ENCODE peak calls at places on chromosomes 11 and 22, in five cellular contexts. One of them, this sample, is unnamed. For H3K36me3, the result is how much of the 10 kb centered on the place peaks cover.

GRCh38 chr11:132187814-132188213 is 817.4 kb downstream of the NTM start:
- DNase-seq in GM23338: no peak
- DNase-seq in testis: no peak
- DNase-seq in psoas muscle: no peak
- DNase-seq in HCT116: no peak
- DNase-seq in this sample: no peak

GRCh38 chr11:73218106-73218829 is at the start of gene P2RY2:
- DNase-seq in GM23338: peak
- DNase-seq in testis: peak
- DNase-seq in psoas muscle: peak
- DNase-seq in HCT116: peak
- DNase-seq in this sample: no peak

GRCh38 chr22:22678970-22679369 is 34.6 kb downstream of the GGTLC2 start:
- DNase-seq in GM23338: no peak
- DNase-seq in testis: no peak
- DNase-seq in psoas muscle: no peak
- DNase-seq in HCT116: no peak
- DNase-seq in this sample: no peak

GRCh38 chr11:23403210-23404185 is 543.2 kb upstream of the CCDC179 start:
- DNase-seq in GM23338: no peak
- DNase-seq in testis: peak
- DNase-seq in psoas muscle: no peak
- DNase-seq in HCT116: no peak
- DNase-seq in this sample: no peak

GRCh38 chr11:115636686-115637555 is 132.7 kb upstream of the CADM1 start:
- DNase-seq in GM23338: no peak
- DNase-seq in testis: no peak
- DNase-seq in psoas muscle: no peak
- DNase-seq in HCT116: no peak
- DNase-seq in this sample: peak

GRCh38 chr11:79439430-79439892 is 1.4 kb downstream of the TENM4 start:
- DNase-seq in GM23338: no peak
- DNase-seq in testis: peak
- DNase-seq in psoas muscle: no peak
- DNase-seq in HCT116: no peak
- DNase-seq in this sample: no peak

GRCh38 chr11:35404397-35404775 is 15.0 kb downstream of the SLC1A2 start:
- DNase-seq in GM23338: peak
- DNase-seq in testis: peak
- DNase-seq in psoas muscle: peak
- DNase-seq in HCT116: no peak
- DNase-seq in this sample: peak

GRCh38 chr11:123253909-123254308 is 58.9 kb upstream of the CLMP start:
- DNase-seq in GM23338: no peak
- DNase-seq in testis: no peak
- DNase-seq in psoas muscle: no peak
- DNase-seq in HCT116: no peak
- DNase-seq in this sample: no peak

GRCh38 chr11:2570211-2570811 is 125.5 kb downstream of the KCNQ1 start:
- DNase-seq in GM23338: no peak
- DNase-seq in testis: no peak
- DNase-seq in psoas muscle: peak
- DNase-seq in HCT116: no peak
- DNase-seq in this sample: no peak

GRCh38 chr11:65506316-65506769 is 7.5 kb downstream of the MALAT1 start:
- DNase-seq in GM23338: peak
- DNase-seq in testis: no peak
- DNase-seq in psoas muscle: no peak
- DNase-seq in HCT116: no peak
- DNase-seq in this sample: no peak

GRCh38 chr11:123197711-123198110 is 2.7 kb upstream of the CLMP start:
- DNase-seq in GM23338: no peak
- DNase-seq in testis: no peak
- DNase-seq in psoas muscle: no peak
- DNase-seq in HCT116: no peak
- DNase-seq in this sample: no peak

GRCh38 chr11:3085052-3085451 is 27.8 kb upstream of the CARS1 start:
- DNase-seq in GM23338: no peak
- DNase-seq in testis: no peak
- DNase-seq in psoas muscle: no peak
- DNase-seq in HCT116: no peak
- DNase-seq in this sample: no peak

GRCh38 chr11:120432056-120433018 is 79.2 kb upstream of the GRIK4 start:
- DNase-seq in GM23338: no peak
- DNase-seq in testis: no peak
- DNase-seq in psoas muscle: no peak
- DNase-seq in HCT116: peak
- DNase-seq in this sample: no peak

GRCh38 chr11:1308745-1309497 is 511 bp downstream of the TOLLIP start:
- DNase-seq in GM23338: peak
- DNase-seq in testis: no peak
- DNase-seq in psoas muscle: no peak
- DNase-seq in HCT116: no peak
- DNase-seq in this sample: no peak

GRCh38 chr11:68302256-68303054 is 9.9 kb upstream of the LRP5 start:
- DNase-seq in GM23338: no peak
- DNase-seq in testis: no peak
- DNase-seq in psoas muscle: no peak
- DNase-seq in HCT116: peak
- DNase-seq in this sample: no peak

GRCh38 chr22:29270475-29271271 is 2.6 kb downstream of the EWSR1 start:
- DNase-seq in GM23338: no peak
- DNase-seq in testis: no peak
- DNase-seq in psoas muscle: no peak
- DNase-seq in HCT116: no peak
- DNase-seq in this sample: no peak

GRCh38 chr11:124538019-124538418 is 5.4 kb downstream of the OR8B12 start:
- DNase-seq in GM23338: no peak
- DNase-seq in testis: no peak
- DNase-seq in psoas muscle: no peak
- DNase-seq in HCT116: no peak
- DNase-seq in this sample: no peak

GRCh38 chr11:120324932-120325810 is at the start of gene TLCD5:
- DNase-seq in GM23338: peak
- DNase-seq in testis: peak
- DNase-seq in psoas muscle: peak
- DNase-seq in HCT116: peak
- DNase-seq in this sample: peak

GRCh38 chr11:57116654-57117053 is 65.1 kb upstream of the LRRC55 start:
- DNase-seq in GM23338: peak
- DNase-seq in testis: peak
- DNase-seq in psoas muscle: no peak
- DNase-seq in HCT116: peak
- DNase-seq in this sample: peak

GRCh38 chr11:134945993-134946392 is 534.0 kb upstream of the B3GAT1 start:
- DNase-seq in GM23338: peak
- DNase-seq in testis: no peak
- DNase-seq in psoas muscle: no peak
- DNase-seq in HCT116: no peak
- DNase-seq in this sample: no peak

GRCh38 chr11:86069408-86070086 is 663 bp upstream of the PICALM start:
- DNase-seq in GM23338: peak
- DNase-seq in testis: peak
- DNase-seq in psoas muscle: no peak
- DNase-seq in HCT116: peak
- DNase-seq in this sample: peak

GRCh38 chr11:68658661-68659060 is 25.7 kb upstream of the GAL start:
- DNase-seq in GM23338: no peak
- DNase-seq in testis: peak
- DNase-seq in psoas muscle: peak
- DNase-seq in HCT116: no peak
- DNase-seq in this sample: no peak

GRCh38 chr11:31764766-31765165 is 46.4 kb downstream of the PAX6 start:
- DNase-seq in GM23338: no peak
- DNase-seq in testis: no peak
- DNase-seq in psoas muscle: no peak
- DNase-seq in HCT116: no peak
- DNase-seq in this sample: no peak

GRCh38 chr11:27204527-27204926 is 158.5 kb downstream of the CCDC34 start:
- DNase-seq in GM23338: peak
- DNase-seq in testis: peak
- DNase-seq in psoas muscle: no peak
- DNase-seq in HCT116: peak
- DNase-seq in this sample: no peak
- TF ChIP-seq CTCF in GM23338: peak
- TF ChIP-seq CTCF in testis: no peak
- TF ChIP-seq CTCF in psoas muscle: no peak
- TF ChIP-seq CTCF in HCT116: peak
- TF ChIP-seq CTCF in this sample: peak

GRCh38 chr22:31448382-31448781 is 41.3 kb downstream of the EIF4ENIF1 start:
- DNase-seq in GM23338: no peak
- DNase-seq in testis: no peak
- DNase-seq in psoas muscle: no peak
- DNase-seq in HCT116: no peak
- DNase-seq in this sample: no peak

GRCh38 chr22:31447337-31447736 is 42.3 kb downstream of the EIF4ENIF1 start:
- DNase-seq in GM23338: no peak
- DNase-seq in testis: no peak
- DNase-seq in psoas muscle: no peak
- DNase-seq in HCT116: no peak
- DNase-seq in this sample: no peak

GRCh38 chr22:31445642-31446041 is 44.0 kb downstream of the EIF4ENIF1 start:
- DNase-seq in GM23338: no peak
- DNase-seq in testis: no peak
- DNase-seq in psoas muscle: no peak
- DNase-seq in HCT116: no peak
- DNase-seq in this sample: no peak

GRCh38 chr22:31446208-31446607 is 43.4 kb downstream of the EIF4ENIF1 start:
- DNase-seq in GM23338: no peak
- DNase-seq in testis: no peak
- DNase-seq in psoas muscle: no peak
- DNase-seq in HCT116: no peak
- DNase-seq in this sample: no peak

DNA sequence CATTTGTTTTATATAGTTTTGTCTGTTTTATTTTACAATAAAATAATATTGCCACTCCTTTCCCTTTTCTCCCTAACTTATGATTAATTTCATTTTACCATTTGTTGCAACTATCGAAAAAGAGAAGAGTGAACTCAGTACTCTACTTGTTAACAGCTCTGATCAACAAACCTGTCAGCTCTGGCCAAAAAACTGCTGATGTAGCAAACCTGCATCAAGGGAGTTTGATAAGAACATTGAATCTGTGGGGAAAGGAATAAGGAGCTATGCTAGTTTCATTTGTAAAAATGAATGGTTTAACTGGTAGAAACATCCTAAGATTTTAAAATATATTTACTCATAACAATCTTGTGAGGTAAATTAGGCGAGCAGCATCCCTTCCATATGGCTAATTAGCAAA is 42.9 kb downstream of the EIF4ENIF1 start:
- DNase-seq in GM23338: no peak
- DNase-seq in testis: no peak
- DNase-seq in psoas muscle: no peak
- DNase-seq in HCT116: no peak
- DNase-seq in this sample: no peak
- H3K36me3 ChIP-seq in GM23338: under half
- H3K36me3 ChIP-seq in testis: under half
- H3K36me3 ChIP-seq in psoas muscle: half or more
- H3K36me3 ChIP-seq in HCT116: under half
- H3K36me3 ChIP-seq in this sample: half or more

DNA sequence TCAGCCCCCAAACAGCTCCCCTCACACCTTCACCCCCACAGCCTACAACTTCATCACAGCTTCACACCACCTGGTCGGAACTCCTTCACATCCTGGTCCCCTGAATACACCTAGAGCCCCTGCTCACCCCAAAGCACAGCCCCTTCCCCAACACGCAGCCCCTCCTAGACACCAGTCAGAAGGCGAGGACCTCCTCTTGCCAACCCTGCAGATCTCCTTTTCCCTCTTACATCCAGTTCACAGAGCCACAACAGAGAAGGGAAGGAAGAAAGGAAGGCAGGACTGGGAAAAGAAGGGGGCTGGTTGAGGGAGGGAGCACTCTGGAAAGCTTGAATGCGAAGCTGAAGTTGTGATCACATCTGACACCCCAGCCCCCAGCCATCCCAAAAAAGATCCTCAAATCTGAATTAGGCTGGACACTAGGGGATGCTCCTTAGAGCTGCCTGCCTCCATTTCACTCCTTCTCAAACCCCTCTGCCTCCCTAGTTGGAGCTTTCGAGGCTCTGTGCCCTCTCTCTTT is 629 bp downstream of the CCKBR start:
- DNase-seq in GM23338: no peak
- DNase-seq in testis: no peak
- DNase-seq in psoas muscle: no peak
- DNase-seq in HCT116: no peak
- DNase-seq in this sample: no peak
- H3K4me3 ChIP-seq in GM23338: peak
- H3K4me3 ChIP-seq in testis: no peak
- H3K4me3 ChIP-seq in psoas muscle: no peak
- H3K4me3 ChIP-seq in HCT116: no peak
- H3K4me3 ChIP-seq in this sample: peak

DNA sequence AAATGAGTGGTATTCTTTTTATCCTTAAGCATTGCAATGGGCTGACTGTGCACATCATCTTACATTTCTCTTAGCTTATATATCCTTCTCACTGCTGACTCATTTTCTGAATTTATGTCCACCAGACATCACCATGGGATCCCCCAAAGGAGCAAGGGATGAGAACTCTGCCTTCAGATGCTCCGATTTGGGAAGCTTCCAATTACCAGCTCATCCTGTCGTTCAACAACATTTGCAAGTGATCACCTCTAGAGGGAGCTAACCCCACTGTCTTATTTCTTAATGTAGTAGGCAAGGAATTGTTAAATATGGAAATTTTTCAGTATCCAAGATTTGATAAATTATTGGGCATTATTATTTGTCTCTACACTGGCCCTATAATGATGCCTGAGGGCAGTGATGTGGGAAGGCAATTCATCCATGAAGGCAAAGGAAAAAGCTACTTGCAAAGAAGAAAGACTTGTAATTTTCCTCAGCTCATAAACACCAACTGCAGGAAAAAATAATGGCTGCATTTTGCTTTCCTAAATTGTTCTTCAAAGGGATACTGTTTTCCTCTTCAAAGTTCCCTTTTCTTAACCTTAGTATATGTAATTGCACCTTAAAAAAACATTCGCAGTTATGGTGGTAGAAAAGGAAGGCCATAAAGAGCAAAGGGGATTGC is 102.4 kb upstream of the FSHB start:
- DNase-seq in GM23338: peak
- DNase-seq in testis: peak
- DNase-seq in psoas muscle: no peak
- DNase-seq in HCT116: peak
- DNase-seq in this sample: no peak
- TF ChIP-seq CTCF in GM23338: peak
- TF ChIP-seq CTCF in testis: peak
- TF ChIP-seq CTCF in psoas muscle: peak
- TF ChIP-seq CTCF in HCT116: peak
- TF ChIP-seq CTCF in this sample: peak